ENCODE peak calls at places on chromosomes 5 and 9, in seven cellular contexts. W is naive B cell; N is nephron progenitor cell; I is NCI-H2081; P is effector memory CD8-positive, alpha-beta T cell; R is effector memory CD4-positive, alpha-beta T cell; F is activated T-helper 1 cell treated with anti-CD3 and anti-CD28 coated beads, Interleukin-12 subunit alpha, Interleukin-12 subunit beta, Interleukin-2, Interleukin-4 antibody, amounts not matched to agents 30 ng/mL and 10 ng/mL and 1 ng/mL, durations not matched to agents 14 hours and 24 hours and 36 hours. L is an unnamed sample.
A peak's percentile ranks its signal among the peaks of the same experiment; 100 is the strongest.

GRCh38 chr5:168874713-168875380 is 295.7 kb upstream of the PANK3 start:
- DNase-seq in W (no peak), N (no peak), I (no peak), P (no peak), R (no peak), F (no peak), L (no peak)

GRCh38 chr5:178467261-178468195 is 122.7 kb downstream of the COL23A1 start:
- DNase-seq in W (no peak), N (peak; percentile 31), I (no peak), P (no peak), R (no peak), F (no peak), L (no peak)

GRCh38 chr5:160466889-160467554 is 45.4 kb downstream of the PTTG1 start:
- DNase-seq in W (no peak), N (no peak), I (peak; percentile 49), P (no peak), R (no peak), F (no peak), L (no peak)

GRCh38 chr5:77892061-77893010 is 116.2 kb upstream of the TBCA start:
- DNase-seq in W (no peak), N (no peak), I (no peak), P (no peak), R (no peak), F (no peak), L (no peak)

GRCh38 chr5:32001284-32001683 is 172.8 kb downstream of the GOLPH3 start:
- DNase-seq in W (no peak), N (no peak), I (no peak), P (no peak), R (no peak), F (no peak), L (no peak)

GRCh38 chr9:93082841-93083411 is 13.1 kb upstream of the CARD19 start:
- DNase-seq in W (no peak), N (no peak), I (no peak), P (no peak), R (no peak), F (no peak), L (no peak)

GRCh38 chr5:109866051-109866450 is 176.3 kb downstream of the MAN2A1 start:
- DNase-seq in W (no peak), N (no peak), I (no peak), P (no peak), R (no peak), F (no peak), L (no peak)

GRCh38 chr9:24051587-24051986 is 225.5 kb upstream of the ELAVL2 start:
- DNase-seq in W (no peak), N (no peak), I (no peak), P (no peak), R (no peak), F (no peak), L (no peak)

GRCh38 chr9:86614871-86615849 is 260.9 kb upstream of the TUT7 start:
- DNase-seq in W (no peak), N (no peak), I (no peak), P (no peak), R (no peak), F (no peak), L (no peak)

GRCh38 chr5:161078793-161079192 is 226.8 kb upstream of the ATP10B start:
- DNase-seq in W (no peak), N (no peak), I (no peak), P (no peak), R (no peak), F (no peak), L (no peak)

GRCh38 chr5:14160116-14160515 is 17.0 kb downstream of the TRIO start:
- DNase-seq in W (no peak), N (no peak), I (no peak), P (no peak), R (no peak), F (no peak), L (no peak)

GRCh38 chr9:111294691-111295451 is 35.2 kb downstream of the OR2K2 start:
- DNase-seq in W (no peak), N (no peak), I (no peak), P (no peak), R (no peak), F (no peak), L (no peak)

GRCh38 chr5:76451046-76451701 is 48.1 kb downstream of the IQGAP2 start:
- DNase-seq in W (no peak), N (no peak), I (no peak), P (no peak), R (no peak), F (no peak), L (no peak)

GRCh38 chr5:147956842-147957223 is 50.5 kb upstream of the C5orf46 start:
- DNase-seq in W (no peak), N (no peak), I (no peak), P (no peak), R (no peak), F (no peak), L (no peak)

GRCh38 chr9:137878146-137878941 is 762 bp downstream of the CACNA1B start:
- DNase-seq in W (peak; percentile 31), N (peak; percentile 95), I (peak; percentile 35), P (no peak), R (no peak), F (peak; percentile 22), L (peak; percentile 46)